ENCODE peak calls at places on chromosomes 3 and 15, in six cellular contexts. L is fibroblast of mammary gland, F is SK-N-SH, J is osteocyte, W is RWPE1, G is dorsolateral prefrontal cortex. R is an unnamed sample.

GRCh38 chr3:134237454-134238145 is 13.1 kb downstream of the RYK start:
- DNase-seq in G (no peak), L (peak; percentile 82), F (no peak), W (no peak), J (no peak), R (no peak)

GRCh38 chr15:98799461-98799971 is 151.2 kb downstream of the IGF1R start:
- DNase-seq in L (no peak), G (no peak), W (peak; percentile 49), J (no peak), F (no peak), R (no peak)

GRCh38 chr3:61768284-61769012 is 207.1 kb downstream of the PTPRG start:
- DNase-seq in F (no peak), G (no peak), W (peak; percentile 1), L (peak; percentile 58), J (no peak), R (no peak)

GRCh38 chr15:63473999-63474809 is 30.2 kb upstream of the USP3 start:
- DNase-seq in F (no peak), J (no peak), G (no peak), W (no peak), L (peak; percentile 88), R (no peak)

GRCh38 chr3:165728924-165729323 is 108.3 kb downstream of the BCHE start:
- DNase-seq in L (no peak), W (no peak), F (no peak), G (no peak), J (no peak), R (no peak)

GRCh38 chr3:191329654-191330308 is 545 bp downstream of the UTS2B start:
- DNase-seq in L (peak; percentile 57), F (no peak), J (peak; percentile 85), W (peak; percentile 31), G (peak; percentile 37), R (peak; percentile 25)

GRCh38 chr3:44862221-44862637 is 517 bp downstream of the TMEM42 start:
- DNase-seq in L (peak; percentile 36), J (no peak), W (peak; percentile 12), G (peak; percentile 18), F (no peak), R (no peak)

GRCh38 chr3:105791919-105792786 is 76.7 kb downstream of the CBLB start:
- DNase-seq in L (peak; percentile 100), F (no peak), G (no peak), W (peak; percentile 34), J (no peak), R (no peak)

GRCh38 chr3:57169872-57170623 is 4.9 kb upstream of the IL17RD start:
- DNase-seq in F (peak; percentile 84), G (peak; percentile 57), W (peak; percentile 64), L (peak; percentile 63), J (peak; percentile 90), R (peak; percentile 89)

GRCh38 chr3:59425942-59426341 is 376.1 kb upstream of the CFAP20DC start:
- DNase-seq in L (no peak), F (no peak), J (no peak), G (no peak), W (no peak), R (no peak)

GRCh38 chr15:39239562-39239961 is 341.3 kb upstream of the THBS1 start:
- DNase-seq in F (no peak), J (no peak), L (peak; percentile 61), G (no peak), W (peak; percentile 53), R (no peak)

GRCh38 chr15:69305204-69305931 is 6.7 kb downstream of the PAQR5 start:
- DNase-seq in W (peak; percentile 55), G (no peak), J (no peak), F (no peak), L (peak; percentile 96), R (no peak)

GRCh38 chr3:47848599-47849117 is 45.7 kb downstream of the DHX30 start:
- DNase-seq in L (no peak), F (no peak), J (no peak), G (no peak), W (no peak), R (no peak)

GRCh38 chr3:13192471-13193213 is 119.4 kb upstream of the IQSEC1 start:
- DNase-seq in F (peak; percentile 80), J (no peak), W (no peak), L (no peak), G (no peak), R (no peak)

GRCh38 chr3:97821810-97822775 is at the start of gene CRYBG3:
- DNase-seq in W (peak; percentile 88), J (peak; percentile 94), G (peak; percentile 54), F (peak; percentile 92), L (peak; percentile 70), R (peak; percentile 82)

GRCh38 chr15:98823012-98823458 is 174.7 kb downstream of the IGF1R start:
- DNase-seq in L (peak; percentile 91), J (no peak), F (no peak), W (no peak), G (no peak), R (no peak)

GRCh38 chr3:120171134-120171863 is 77.1 kb upstream of the GSK3B start:
- DNase-seq in F (no peak), G (no peak), J (no peak), L (peak; percentile 60), W (no peak), R (no peak)

GRCh38 chr3:17233398-17233800 is 348.6 kb downstream of the PLCL2 start:
- DNase-seq in F (peak; percentile 45), J (no peak), L (peak; percentile 77), W (peak; percentile 36), G (peak; percentile 39), R (no peak)

GRCh38 chr3:157248590-157249425 is 88.9 kb upstream of the CCNL1 start:
- DNase-seq in L (peak; percentile 87), W (peak; percentile 62), F (no peak), J (no peak), G (no peak), R (no peak)

GRCh38 chr3:177615015-177615414 is 417.7 kb upstream of the TBL1XR1 start:
- DNase-seq in F (no peak), W (peak; percentile 46), J (peak; percentile 85), L (peak; percentile 96), G (no peak), R (no peak)

GRCh38 chr15:100123611-100124010 is 218.2 kb downstream of the ADAMTS17 start:
- DNase-seq in G (no peak), J (no peak), L (peak; percentile 27), F (no peak), W (peak; percentile 44), R (no peak)

GRCh38 chr3:51306093-51306492 is 79.0 kb upstream of the MANF start:
- DNase-seq in J (no peak), L (no peak), W (no peak), G (no peak), F (no peak), R (no peak)

GRCh38 chr3:65600888-65601287 is 437.8 kb downstream of the MAGI1 start:
- DNase-seq in J (no peak), G (no peak), W (no peak), F (no peak), L (no peak), R (no peak)

GRCh38 chr15:59689626-59690236 is 611 bp upstream of the BNIP2 start:
- DNase-seq in W (no peak), F (no peak), G (peak; percentile 63), J (no peak), L (peak; percentile 68), R (peak; percentile 23)

GRCh38 chr3:144643778-144644191 is 672.2 kb downstream of the DIPK2A start:
- DNase-seq in W (no peak), F (no peak), G (peak; percentile 30), L (peak; percentile 49), J (no peak), R (no peak)

GRCh38 chr15:63870403-63871209 is 36.9 kb upstream of the HERC1 start:
- DNase-seq in L (peak; percentile 76), W (peak; percentile 70), J (peak; percentile 87), F (no peak), G (no peak), R (peak; percentile 30)

GRCh38 chr15:56946150-56946549 is 27.7 kb downstream of the TCF12 start:
- DNase-seq in F (no peak), L (no peak), W (no peak), G (no peak), J (no peak), R (no peak)

GRCh38 chr15:52050416-52050815 is 31.4 kb downstream of the MAPK6 start:
- DNase-seq in J (no peak), W (peak; percentile 48), L (peak; percentile 55), G (no peak), F (no peak), R (no peak)

GRCh38 chr3:76651784-76652183 is 388.1 kb upstream of the ROBO2 start:
- DNase-seq in J (no peak), G (no peak), L (no peak), W (no peak), F (no peak), R (no peak)

GRCh38 chr3:76652524-76652923 is 387.4 kb upstream of the ROBO2 start:
- DNase-seq in G (no peak), F (no peak), L (no peak), J (no peak), W (no peak), R (no peak)

GRCh38 chr3:76643620-76644019 is 396.3 kb upstream of the ROBO2 start:
- DNase-seq in G (no peak), J (no peak), F (no peak), W (no peak), L (no peak), R (no peak)

GRCh38 chr3:76645724-76646123 is 394.2 kb upstream of the ROBO2 start:
- DNase-seq in J (no peak), F (no peak), G (no peak), W (no peak), L (no peak), R (no peak)

GRCh38 chr3:76646921-76647562 is 392.9 kb upstream of the ROBO2 start:
- DNase-seq in L (no peak), F (no peak), W (no peak), J (no peak), G (no peak), R (no peak)
- TF ChIP-seq CTCF in L (no peak), F (no peak), W (no peak), J (no peak), G (no peak), R (no peak)

GRCh38 chr3:94069242-94069813 is 6.5 kb downstream of the NSUN3 start:
- DNase-seq in J (no peak), W (peak; percentile 11), G (no peak), F (peak; percentile 11), L (peak; percentile 49), R (no peak)
- TF ChIP-seq CTCF in J (peak; percentile 64), W (peak; percentile 67), G (peak; percentile 76), F (peak; percentile 77), L (peak; percentile 56), R (peak; percentile 74)

GRCh38 chr3:194604837-194605236 is 28.4 kb downstream of the TMEM44 start:
- DNase-seq in J (no peak), W (no peak), G (no peak), F (no peak), L (no peak), R (no peak)
- TF ChIP-seq CTCF in J (peak; percentile 42), W (no peak), G (no peak), F (peak; percentile 51), L (peak; percentile 40), R (no peak)

DNA sequence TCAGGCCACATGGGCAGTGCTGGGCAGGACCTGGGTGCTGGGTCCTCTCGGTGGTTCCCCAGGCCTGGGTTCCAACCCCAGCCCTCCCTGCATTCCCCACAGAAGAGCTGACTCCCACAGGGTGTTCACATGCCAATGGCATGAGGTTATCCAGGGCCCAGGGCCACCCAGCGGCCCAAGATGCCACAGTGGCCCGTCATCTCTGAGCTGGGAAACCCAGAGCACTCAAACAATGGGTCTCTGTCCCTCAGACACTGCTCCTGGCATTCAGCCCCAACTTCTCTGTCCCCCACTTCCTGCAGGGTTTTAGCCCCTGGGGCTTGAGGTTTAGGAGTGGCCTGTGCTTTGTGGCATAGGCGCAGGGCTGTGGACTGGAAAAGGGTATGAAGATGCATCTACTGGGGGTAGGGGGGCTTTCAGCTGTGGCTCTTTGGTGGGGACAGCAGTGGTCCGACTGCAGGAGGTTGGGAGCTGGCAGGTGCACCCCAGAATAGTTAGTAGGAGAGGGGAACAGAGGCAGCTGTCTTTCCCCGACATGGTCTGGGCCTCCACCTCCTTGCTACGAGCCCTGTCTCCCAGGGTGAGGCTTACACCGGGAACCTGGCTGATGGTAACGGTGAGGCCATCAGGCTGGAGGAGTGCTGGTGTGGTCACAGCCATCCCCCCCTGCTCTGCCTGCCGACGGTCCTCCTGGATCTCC is 1.7 kb downstream of the CCDC9B start:
- DNase-seq in G (no peak), F (no peak), W (peak; percentile 90), L (peak; percentile 58), J (no peak), R (no peak)
- TF ChIP-seq CTCF in G (no peak), F (no peak), W (no peak), L (no peak), J (no peak), R (no peak)